ENCODE peak calls at places on chromosome 6, in six cellular contexts. Y is thoracic aorta, W is psoas muscle, P is body of pancreas, E is pancreas, J is ovary. I is an unnamed sample.

GRCh38 chr6:27156874-27157460 is 90.5 kb upstream of the PRSS16 start:
- DNase-seq in E (no peak), P (no peak), Y (no peak), W (no peak), J (no peak), I (no peak)

GRCh38 chr6:151197556-151197955 is 42.2 kb upstream of the AKAP12 start:
- DNase-seq in W (no peak), E (no peak), Y (no peak), P (no peak), J (no peak), I (no peak)

GRCh38 chr6:169250660-169251059 is 3.0 kb downstream of the THBS2 start:
- DNase-seq in E (no peak), Y (no peak), P (no peak), W (no peak), J (peak; percentile 64), I (peak; percentile 82)

GRCh38 chr6:90790058-90790457 is 203.2 kb upstream of the MAP3K7 start:
- DNase-seq in J (peak; percentile 22), W (no peak), E (no peak), Y (no peak), P (no peak), I (no peak)

GRCh38 chr6:152453421-152453820 is 183.7 kb downstream of the SYNE1 start:
- DNase-seq in P (no peak), J (no peak), W (no peak), E (no peak), Y (no peak), I (no peak)

GRCh38 chr6:121765060-121765459 is 329.6 kb downstream of the GJA1 start:
- DNase-seq in J (no peak), P (no peak), E (no peak), Y (no peak), W (no peak), I (no peak)

GRCh38 chr6:131134950-131135243 is 370 bp upstream of the AKAP7 start:
- DNase-seq in J (no peak), E (no peak), W (no peak), P (no peak), Y (no peak), I (no peak)

GRCh38 chr6:135680964-135681913 is 170.3 kb upstream of the PDE7B start:
- DNase-seq in J (no peak), Y (no peak), E (peak; percentile 4), W (no peak), P (peak; percentile 10), I (no peak)

GRCh38 chr6:44342052-44342451 is 398 bp upstream of the SPATS1 start:
- DNase-seq in Y (no peak), P (peak; percentile 6), W (no peak), J (peak; percentile 39), E (no peak), I (no peak)

GRCh38 chr6:135390450-135390849 is 107.1 kb downstream of the AHI1 start:
- DNase-seq in E (no peak), W (no peak), Y (no peak), J (no peak), P (no peak), I (no peak)

GRCh38 chr6:12137480-12137879 is 125.4 kb downstream of the HIVEP1 start:
- DNase-seq in P (peak; percentile 75), W (no peak), Y (peak; percentile 53), J (peak; percentile 64), E (peak; percentile 42), I (no peak)

GRCh38 chr6:31396422-31397152 is 6.8 kb upstream of the MICA start:
- DNase-seq in E (peak; percentile 79), Y (no peak), W (peak; percentile 85), P (peak; percentile 88), J (peak; percentile 88), I (no peak)

GRCh38 chr6:166629628-166630027 is 2.6 kb upstream of the RPS6KA2 start:
- DNase-seq in P (no peak), J (no peak), E (no peak), W (no peak), Y (no peak), I (no peak)

GRCh38 chr6:107561325-107561724 is 71.4 kb downstream of the SOBP start:
- DNase-seq in E (no peak), Y (no peak), P (no peak), W (peak; percentile 67), J (peak; percentile 64), I (no peak)

GRCh38 chr6:24357336-24358218 is at the start of gene DCDC2:
- DNase-seq in J (peak; percentile 37), Y (no peak), W (peak; percentile 62), P (peak; percentile 97), E (peak; percentile 94), I (no peak)

GRCh38 chr6:11042025-11042749 is 1.9 kb downstream of the ELOVL2 start:
- DNase-seq in E (no peak), P (no peak), J (no peak), Y (no peak), W (no peak), I (no peak)

GRCh38 chr6:11042750-11043551 is 1.2 kb downstream of the ELOVL2 start:
- DNase-seq in W (no peak), Y (no peak), P (no peak), E (no peak), J (no peak), I (no peak)

GRCh38 chr6:11043552-11043960 is 549 bp downstream of the ELOVL2 start:
- DNase-seq in J (no peak), P (no peak), Y (no peak), W (no peak), E (no peak), I (no peak)

GRCh38 chr6:11044712-11045167 is 635 bp upstream of the ELOVL2 start:
- DNase-seq in J (no peak), P (no peak), E (no peak), Y (no peak), W (no peak), I (no peak)

DNA sequence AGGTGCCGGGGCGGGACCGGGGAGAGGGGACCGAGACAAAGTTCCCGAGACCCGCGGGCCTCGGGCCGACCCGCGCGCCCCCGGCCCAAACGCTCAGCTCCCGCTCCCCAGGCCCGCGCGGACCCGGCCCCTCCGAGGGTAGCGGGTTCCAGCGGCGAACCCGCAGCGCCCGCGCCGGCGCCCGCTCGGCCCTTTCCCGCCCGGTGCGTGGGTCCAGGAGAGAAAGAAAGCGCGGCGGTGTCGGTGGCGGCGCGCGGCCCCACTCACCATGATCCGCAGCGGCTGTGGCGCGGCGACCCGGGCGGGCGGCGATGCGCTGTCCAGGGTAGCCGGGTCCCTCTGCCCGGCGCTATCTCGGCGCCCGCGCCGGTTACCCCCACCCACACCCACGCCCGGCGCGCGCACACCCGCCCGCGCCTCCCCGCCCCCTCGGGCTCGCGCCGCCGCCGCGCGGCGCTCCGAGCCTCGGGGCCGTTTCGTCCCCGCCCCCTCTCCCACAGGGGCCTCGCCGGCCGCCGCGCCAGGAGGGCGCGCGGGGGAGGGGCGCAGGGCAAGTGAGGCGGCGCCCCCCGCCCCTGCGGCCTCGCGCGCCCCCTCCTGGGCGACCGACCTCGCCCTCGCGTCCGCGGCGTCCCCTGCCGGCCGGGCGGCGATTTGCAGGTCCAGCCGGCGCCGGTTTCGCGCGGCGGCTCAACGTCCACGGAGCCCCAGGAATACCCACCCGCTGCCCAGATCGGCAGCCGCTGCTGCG is at the start of gene ELOVL2:
- DNase-seq in W (peak; percentile 57), Y (no peak), J (no peak), P (peak; percentile 40), E (peak; percentile 54), I (no peak)
- H3K27ac ChIP-seq in W (no peak within 1 kb of the TSS), Y (no peak within 1 kb of the TSS), J (no peak within 1 kb of the TSS), P (peak within 1 kb of the TSS; percentile 54), E (no peak within 1 kb of the TSS), I (no peak within 1 kb of the TSS)

DNA sequence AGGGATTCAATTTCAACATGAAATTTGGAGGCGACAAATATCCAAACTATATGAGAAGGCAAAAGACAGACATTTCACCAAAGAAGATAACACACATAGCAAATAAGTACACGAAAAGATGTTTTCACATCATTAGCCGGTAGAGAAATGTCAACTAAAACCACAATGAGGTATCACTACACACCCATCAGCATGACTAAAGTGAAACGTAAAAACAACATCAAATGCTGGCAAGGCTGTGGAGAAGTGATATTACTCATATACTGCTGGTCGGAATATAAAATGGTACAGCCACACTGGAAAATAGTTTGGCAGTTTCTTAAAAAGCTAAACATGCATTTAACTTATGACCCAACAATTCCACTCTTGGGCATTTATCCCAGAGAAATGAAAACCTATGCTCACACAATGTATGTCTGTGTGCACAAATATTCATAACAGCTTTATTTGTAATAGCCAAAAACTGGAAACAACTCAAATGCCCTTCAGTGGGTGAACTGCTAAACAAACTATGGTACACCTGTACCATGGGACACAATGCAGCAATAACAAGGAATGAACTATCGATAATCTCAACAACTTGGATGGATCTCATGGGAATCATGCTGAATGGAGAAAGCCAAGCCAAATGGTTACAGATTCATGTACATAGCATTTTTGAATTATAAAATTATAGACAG is 8.7 kb downstream of the ADAT2 start:
- DNase-seq in J (no peak), P (no peak), W (no peak), E (no peak), Y (no peak), I (no peak)
- H3K27ac ChIP-seq in J (no peak overlapping the region), P (no peak overlapping the region), W (no peak overlapping the region), E (no peak overlapping the region), Y (no peak overlapping the region), I (no peak overlapping the region)

GRCh38 chr6:99611148-99611547 is 4.5 kb downstream of the PRDM13 start:
- DNase-seq in E (no peak), P (no peak), J (no peak), W (no peak), Y (no peak), I (no peak)
- H3K27ac ChIP-seq in E (no peak overlapping the region), P (no peak overlapping the region), J (no peak overlapping the region), W (no peak overlapping the region), Y (no peak overlapping the region), I (no peak overlapping the region)

GRCh38 chr6:47495207-47495606 is 17.6 kb downstream of the CD2AP start:
- DNase-seq in P (no peak), E (no peak), J (no peak), Y (no peak), W (no peak), I (no peak)
- H3K27ac ChIP-seq in P (no peak overlapping the region), E (no peak overlapping the region), J (no peak overlapping the region), Y (no peak overlapping the region), W (no peak overlapping the region), I (no peak overlapping the region)